ENCODE peak calls at places on chromosomes 12 and 14, in seven cellular contexts. One of them, this sample, is unnamed.

GRCh38 chr12:3168775-3169221 is 91.6 kb downstream of the TSPAN9 start:
- DNase-seq in activated naive CD8-positive, alpha-beta T cell treated with anti-CD3 and anti-CD28 coated beads, Interleukin-2, amount 10 ng/mL, durations not matched to agents 7 days and 5 days: no peak
- DNase-seq in mesothelial cell of epicardium: no peak
- DNase-seq in Peyer's patch: no peak
- DNase-seq in activated CD8-positive, alpha-beta memory T cell treated with anti-CD3 and anti-CD28 coated beads, Interleukin-2, amount 50 U/mL, for 48 hours: peak
- DNase-seq in stimulated activated CD4-positive, alpha-beta T cell treated with anti-CD3 and anti-CD28 coated beads, TNF-alpha, amount 100 ng/mL, for 4 hours: no peak
- DNase-seq in activated effector memory CD4-positive, alpha-beta T cell treated with Interleukin-2 at 50 U/mL for 16 hours: no peak
- DNase-seq in this sample: no peak

GRCh38 chr12:4700621-4701026 is 19.6 kb upstream of the GALNT8 start:
- DNase-seq in activated naive CD8-positive, alpha-beta T cell treated with anti-CD3 and anti-CD28 coated beads, Interleukin-2, amount 10 ng/mL, durations not matched to agents 7 days and 5 days: no peak
- DNase-seq in mesothelial cell of epicardium: no peak
- DNase-seq in Peyer's patch: no peak
- DNase-seq in activated CD8-positive, alpha-beta memory T cell treated with anti-CD3 and anti-CD28 coated beads, Interleukin-2, amount 50 U/mL, for 48 hours: no peak
- DNase-seq in stimulated activated CD4-positive, alpha-beta T cell treated with anti-CD3 and anti-CD28 coated beads, TNF-alpha, amount 100 ng/mL, for 4 hours: no peak
- DNase-seq in activated effector memory CD4-positive, alpha-beta T cell treated with Interleukin-2 at 50 U/mL for 16 hours: no peak
- DNase-seq in this sample: peak

GRCh38 chr12:5944688-5945070 is 380 bp downstream of the ANO2 start:
- DNase-seq in activated naive CD8-positive, alpha-beta T cell treated with anti-CD3 and anti-CD28 coated beads, Interleukin-2, amount 10 ng/mL, durations not matched to agents 7 days and 5 days: no peak
- DNase-seq in mesothelial cell of epicardium: no peak
- DNase-seq in Peyer's patch: no peak
- DNase-seq in activated CD8-positive, alpha-beta memory T cell treated with anti-CD3 and anti-CD28 coated beads, Interleukin-2, amount 50 U/mL, for 48 hours: no peak
- DNase-seq in stimulated activated CD4-positive, alpha-beta T cell treated with anti-CD3 and anti-CD28 coated beads, TNF-alpha, amount 100 ng/mL, for 4 hours: no peak
- DNase-seq in activated effector memory CD4-positive, alpha-beta T cell treated with Interleukin-2 at 50 U/mL for 16 hours: no peak
- DNase-seq in this sample: no peak

GRCh38 chr12:120262852-120263724 is 2.4 kb downstream of the PXN start:
- DNase-seq in activated naive CD8-positive, alpha-beta T cell treated with anti-CD3 and anti-CD28 coated beads, Interleukin-2, amount 10 ng/mL, durations not matched to agents 7 days and 5 days: no peak
- DNase-seq in mesothelial cell of epicardium: no peak
- DNase-seq in Peyer's patch: no peak
- DNase-seq in activated CD8-positive, alpha-beta memory T cell treated with anti-CD3 and anti-CD28 coated beads, Interleukin-2, amount 50 U/mL, for 48 hours: no peak
- DNase-seq in stimulated activated CD4-positive, alpha-beta T cell treated with anti-CD3 and anti-CD28 coated beads, TNF-alpha, amount 100 ng/mL, for 4 hours: no peak
- DNase-seq in activated effector memory CD4-positive, alpha-beta T cell treated with Interleukin-2 at 50 U/mL for 16 hours: no peak
- DNase-seq in this sample: peak

GRCh38 chr12:122981036-122981471 is 573 bp downstream of the ARL6IP4 start:
- DNase-seq in activated naive CD8-positive, alpha-beta T cell treated with anti-CD3 and anti-CD28 coated beads, Interleukin-2, amount 10 ng/mL, durations not matched to agents 7 days and 5 days: no peak
- DNase-seq in mesothelial cell of epicardium: no peak
- DNase-seq in Peyer's patch: no peak
- DNase-seq in activated CD8-positive, alpha-beta memory T cell treated with anti-CD3 and anti-CD28 coated beads, Interleukin-2, amount 50 U/mL, for 48 hours: peak
- DNase-seq in stimulated activated CD4-positive, alpha-beta T cell treated with anti-CD3 and anti-CD28 coated beads, TNF-alpha, amount 100 ng/mL, for 4 hours: no peak
- DNase-seq in activated effector memory CD4-positive, alpha-beta T cell treated with Interleukin-2 at 50 U/mL for 16 hours: no peak
- DNase-seq in this sample: no peak

GRCh38 chr12:28563926-28564325 is 373.7 kb downstream of the CCDC91 start:
- DNase-seq in activated naive CD8-positive, alpha-beta T cell treated with anti-CD3 and anti-CD28 coated beads, Interleukin-2, amount 10 ng/mL, durations not matched to agents 7 days and 5 days: no peak
- DNase-seq in mesothelial cell of epicardium: no peak
- DNase-seq in Peyer's patch: no peak
- DNase-seq in activated CD8-positive, alpha-beta memory T cell treated with anti-CD3 and anti-CD28 coated beads, Interleukin-2, amount 50 U/mL, for 48 hours: no peak
- DNase-seq in stimulated activated CD4-positive, alpha-beta T cell treated with anti-CD3 and anti-CD28 coated beads, TNF-alpha, amount 100 ng/mL, for 4 hours: no peak
- DNase-seq in activated effector memory CD4-positive, alpha-beta T cell treated with Interleukin-2 at 50 U/mL for 16 hours: no peak
- DNase-seq in this sample: no peak

GRCh38 chr12:91074068-91074819 is 16.4 kb upstream of the KERA start:
- DNase-seq in activated naive CD8-positive, alpha-beta T cell treated with anti-CD3 and anti-CD28 coated beads, Interleukin-2, amount 10 ng/mL, durations not matched to agents 7 days and 5 days: no peak
- DNase-seq in mesothelial cell of epicardium: no peak
- DNase-seq in Peyer's patch: no peak
- DNase-seq in activated CD8-positive, alpha-beta memory T cell treated with anti-CD3 and anti-CD28 coated beads, Interleukin-2, amount 50 U/mL, for 48 hours: no peak
- DNase-seq in stimulated activated CD4-positive, alpha-beta T cell treated with anti-CD3 and anti-CD28 coated beads, TNF-alpha, amount 100 ng/mL, for 4 hours: no peak
- DNase-seq in activated effector memory CD4-positive, alpha-beta T cell treated with Interleukin-2 at 50 U/mL for 16 hours: no peak
- DNase-seq in this sample: peak

GRCh38 chr12:53670308-53670707 is 5.6 kb downstream of the ATP5MC2 start:
- DNase-seq in activated naive CD8-positive, alpha-beta T cell treated with anti-CD3 and anti-CD28 coated beads, Interleukin-2, amount 10 ng/mL, durations not matched to agents 7 days and 5 days: no peak
- DNase-seq in mesothelial cell of epicardium: no peak
- DNase-seq in Peyer's patch: no peak
- DNase-seq in activated CD8-positive, alpha-beta memory T cell treated with anti-CD3 and anti-CD28 coated beads, Interleukin-2, amount 50 U/mL, for 48 hours: no peak
- DNase-seq in stimulated activated CD4-positive, alpha-beta T cell treated with anti-CD3 and anti-CD28 coated beads, TNF-alpha, amount 100 ng/mL, for 4 hours: no peak
- DNase-seq in activated effector memory CD4-positive, alpha-beta T cell treated with Interleukin-2 at 50 U/mL for 16 hours: no peak
- DNase-seq in this sample: no peak

GRCh38 chr14:91748049-91748448 is 16.2 kb upstream of the CATSPERB start:
- DNase-seq in activated naive CD8-positive, alpha-beta T cell treated with anti-CD3 and anti-CD28 coated beads, Interleukin-2, amount 10 ng/mL, durations not matched to agents 7 days and 5 days: no peak
- DNase-seq in mesothelial cell of epicardium: no peak
- DNase-seq in Peyer's patch: no peak
- DNase-seq in activated CD8-positive, alpha-beta memory T cell treated with anti-CD3 and anti-CD28 coated beads, Interleukin-2, amount 50 U/mL, for 48 hours: no peak
- DNase-seq in stimulated activated CD4-positive, alpha-beta T cell treated with anti-CD3 and anti-CD28 coated beads, TNF-alpha, amount 100 ng/mL, for 4 hours: no peak
- DNase-seq in activated effector memory CD4-positive, alpha-beta T cell treated with Interleukin-2 at 50 U/mL for 16 hours: no peak
- DNase-seq in this sample: no peak

GRCh38 chr12:115450710-115451109 is 766.7 kb upstream of the TBX3 start:
- DNase-seq in activated naive CD8-positive, alpha-beta T cell treated with anti-CD3 and anti-CD28 coated beads, Interleukin-2, amount 10 ng/mL, durations not matched to agents 7 days and 5 days: no peak
- DNase-seq in mesothelial cell of epicardium: no peak
- DNase-seq in Peyer's patch: no peak
- DNase-seq in activated CD8-positive, alpha-beta memory T cell treated with anti-CD3 and anti-CD28 coated beads, Interleukin-2, amount 50 U/mL, for 48 hours: no peak
- DNase-seq in stimulated activated CD4-positive, alpha-beta T cell treated with anti-CD3 and anti-CD28 coated beads, TNF-alpha, amount 100 ng/mL, for 4 hours: no peak
- DNase-seq in activated effector memory CD4-positive, alpha-beta T cell treated with Interleukin-2 at 50 U/mL for 16 hours: no peak
- DNase-seq in this sample: no peak

GRCh38 chr14:88384653-88385205 is 728 bp upstream of the SPATA7 start:
- DNase-seq in activated naive CD8-positive, alpha-beta T cell treated with anti-CD3 and anti-CD28 coated beads, Interleukin-2, amount 10 ng/mL, durations not matched to agents 7 days and 5 days: no peak
- DNase-seq in mesothelial cell of epicardium: no peak
- DNase-seq in Peyer's patch: no peak
- DNase-seq in activated CD8-positive, alpha-beta memory T cell treated with anti-CD3 and anti-CD28 coated beads, Interleukin-2, amount 50 U/mL, for 48 hours: no peak
- DNase-seq in stimulated activated CD4-positive, alpha-beta T cell treated with anti-CD3 and anti-CD28 coated beads, TNF-alpha, amount 100 ng/mL, for 4 hours: no peak
- DNase-seq in activated effector memory CD4-positive, alpha-beta T cell treated with Interleukin-2 at 50 U/mL for 16 hours: no peak
- DNase-seq in this sample: no peak

GRCh38 chr12:96261557-96261956 is 67.4 kb downstream of the ELK3 start:
- DNase-seq in activated naive CD8-positive, alpha-beta T cell treated with anti-CD3 and anti-CD28 coated beads, Interleukin-2, amount 10 ng/mL, durations not matched to agents 7 days and 5 days: no peak
- DNase-seq in mesothelial cell of epicardium: no peak
- DNase-seq in Peyer's patch: no peak
- DNase-seq in activated CD8-positive, alpha-beta memory T cell treated with anti-CD3 and anti-CD28 coated beads, Interleukin-2, amount 50 U/mL, for 48 hours: no peak
- DNase-seq in stimulated activated CD4-positive, alpha-beta T cell treated with anti-CD3 and anti-CD28 coated beads, TNF-alpha, amount 100 ng/mL, for 4 hours: no peak
- DNase-seq in activated effector memory CD4-positive, alpha-beta T cell treated with Interleukin-2 at 50 U/mL for 16 hours: no peak
- DNase-seq in this sample: no peak

GRCh38 chr14:75307700-75308379 is 29.2 kb downstream of the FOS start:
- DNase-seq in activated naive CD8-positive, alpha-beta T cell treated with anti-CD3 and anti-CD28 coated beads, Interleukin-2, amount 10 ng/mL, durations not matched to agents 7 days and 5 days: peak
- DNase-seq in mesothelial cell of epicardium: peak
- DNase-seq in Peyer's patch: peak
- DNase-seq in activated CD8-positive, alpha-beta memory T cell treated with anti-CD3 and anti-CD28 coated beads, Interleukin-2, amount 50 U/mL, for 48 hours: peak
- DNase-seq in stimulated activated CD4-positive, alpha-beta T cell treated with anti-CD3 and anti-CD28 coated beads, TNF-alpha, amount 100 ng/mL, for 4 hours: peak
- DNase-seq in activated effector memory CD4-positive, alpha-beta T cell treated with Interleukin-2 at 50 U/mL for 16 hours: peak
- DNase-seq in this sample: peak

GRCh38 chr14:69288001-69288771 is 28.2 kb downstream of the GALNT16 start:
- DNase-seq in activated naive CD8-positive, alpha-beta T cell treated with anti-CD3 and anti-CD28 coated beads, Interleukin-2, amount 10 ng/mL, durations not matched to agents 7 days and 5 days: no peak
- DNase-seq in mesothelial cell of epicardium: no peak
- DNase-seq in Peyer's patch: no peak
- DNase-seq in activated CD8-positive, alpha-beta memory T cell treated with anti-CD3 and anti-CD28 coated beads, Interleukin-2, amount 50 U/mL, for 48 hours: peak
- DNase-seq in stimulated activated CD4-positive, alpha-beta T cell treated with anti-CD3 and anti-CD28 coated beads, TNF-alpha, amount 100 ng/mL, for 4 hours: no peak
- DNase-seq in activated effector memory CD4-positive, alpha-beta T cell treated with Interleukin-2 at 50 U/mL for 16 hours: no peak
- DNase-seq in this sample: peak

GRCh38 chr14:101125719-101126375 is 222.3 kb upstream of the RTL1 start:
- DNase-seq in activated naive CD8-positive, alpha-beta T cell treated with anti-CD3 and anti-CD28 coated beads, Interleukin-2, amount 10 ng/mL, durations not matched to agents 7 days and 5 days: no peak
- DNase-seq in mesothelial cell of epicardium: no peak
- DNase-seq in Peyer's patch: no peak
- DNase-seq in activated CD8-positive, alpha-beta memory T cell treated with anti-CD3 and anti-CD28 coated beads, Interleukin-2, amount 50 U/mL, for 48 hours: peak
- DNase-seq in stimulated activated CD4-positive, alpha-beta T cell treated with anti-CD3 and anti-CD28 coated beads, TNF-alpha, amount 100 ng/mL, for 4 hours: no peak
- DNase-seq in activated effector memory CD4-positive, alpha-beta T cell treated with Interleukin-2 at 50 U/mL for 16 hours: no peak
- DNase-seq in this sample: no peak

GRCh38 chr12:19288603-19289244 is 150.6 kb upstream of the AEBP2 start:
- DNase-seq in activated naive CD8-positive, alpha-beta T cell treated with anti-CD3 and anti-CD28 coated beads, Interleukin-2, amount 10 ng/mL, durations not matched to agents 7 days and 5 days: no peak
- DNase-seq in mesothelial cell of epicardium: no peak
- DNase-seq in Peyer's patch: no peak
- DNase-seq in activated CD8-positive, alpha-beta memory T cell treated with anti-CD3 and anti-CD28 coated beads, Interleukin-2, amount 50 U/mL, for 48 hours: no peak
- DNase-seq in stimulated activated CD4-positive, alpha-beta T cell treated with anti-CD3 and anti-CD28 coated beads, TNF-alpha, amount 100 ng/mL, for 4 hours: no peak
- DNase-seq in activated effector memory CD4-positive, alpha-beta T cell treated with Interleukin-2 at 50 U/mL for 16 hours: no peak
- DNase-seq in this sample: no peak

GRCh38 chr12:94873368-94874085 is 130.0 kb downstream of the NDUFA12 start:
- DNase-seq in activated naive CD8-positive, alpha-beta T cell treated with anti-CD3 and anti-CD28 coated beads, Interleukin-2, amount 10 ng/mL, durations not matched to agents 7 days and 5 days: peak
- DNase-seq in mesothelial cell of epicardium: peak
- DNase-seq in Peyer's patch: no peak
- DNase-seq in activated CD8-positive, alpha-beta memory T cell treated with anti-CD3 and anti-CD28 coated beads, Interleukin-2, amount 50 U/mL, for 48 hours: no peak
- DNase-seq in stimulated activated CD4-positive, alpha-beta T cell treated with anti-CD3 and anti-CD28 coated beads, TNF-alpha, amount 100 ng/mL, for 4 hours: no peak
- DNase-seq in activated effector memory CD4-positive, alpha-beta T cell treated with Interleukin-2 at 50 U/mL for 16 hours: no peak
- DNase-seq in this sample: peak

GRCh38 chr14:75969891-75970290 is 11.9 kb downstream of the TGFB3 start:
- DNase-seq in activated naive CD8-positive, alpha-beta T cell treated with anti-CD3 and anti-CD28 coated beads, Interleukin-2, amount 10 ng/mL, durations not matched to agents 7 days and 5 days: no peak
- DNase-seq in mesothelial cell of epicardium: no peak
- DNase-seq in Peyer's patch: no peak
- DNase-seq in activated CD8-positive, alpha-beta memory T cell treated with anti-CD3 and anti-CD28 coated beads, Interleukin-2, amount 50 U/mL, for 48 hours: no peak
- DNase-seq in stimulated activated CD4-positive, alpha-beta T cell treated with anti-CD3 and anti-CD28 coated beads, TNF-alpha, amount 100 ng/mL, for 4 hours: no peak
- DNase-seq in activated effector memory CD4-positive, alpha-beta T cell treated with Interleukin-2 at 50 U/mL for 16 hours: no peak
- DNase-seq in this sample: no peak

GRCh38 chr12:74337951-74338350 is 199.7 kb upstream of the ATXN7L3B start:
- DNase-seq in activated naive CD8-positive, alpha-beta T cell treated with anti-CD3 and anti-CD28 coated beads, Interleukin-2, amount 10 ng/mL, durations not matched to agents 7 days and 5 days: no peak
- DNase-seq in mesothelial cell of epicardium: no peak
- DNase-seq in Peyer's patch: no peak
- DNase-seq in activated CD8-positive, alpha-beta memory T cell treated with anti-CD3 and anti-CD28 coated beads, Interleukin-2, amount 50 U/mL, for 48 hours: no peak
- DNase-seq in stimulated activated CD4-positive, alpha-beta T cell treated with anti-CD3 and anti-CD28 coated beads, TNF-alpha, amount 100 ng/mL, for 4 hours: no peak
- DNase-seq in activated effector memory CD4-positive, alpha-beta T cell treated with Interleukin-2 at 50 U/mL for 16 hours: no peak
- DNase-seq in this sample: no peak

GRCh38 chr14:91415794-91416743 is 1.6 kb downstream of the CCDC88C start:
- DNase-seq in activated naive CD8-positive, alpha-beta T cell treated with anti-CD3 and anti-CD28 coated beads, Interleukin-2, amount 10 ng/mL, durations not matched to agents 7 days and 5 days: no peak
- DNase-seq in mesothelial cell of epicardium: no peak
- DNase-seq in Peyer's patch: peak
- DNase-seq in activated CD8-positive, alpha-beta memory T cell treated with anti-CD3 and anti-CD28 coated beads, Interleukin-2, amount 50 U/mL, for 48 hours: no peak
- DNase-seq in stimulated activated CD4-positive, alpha-beta T cell treated with anti-CD3 and anti-CD28 coated beads, TNF-alpha, amount 100 ng/mL, for 4 hours: no peak
- DNase-seq in activated effector memory CD4-positive, alpha-beta T cell treated with Interleukin-2 at 50 U/mL for 16 hours: peak
- DNase-seq in this sample: no peak

GRCh38 chr12:44616385-44616784 is 259.7 kb downstream of the NELL2 start:
- DNase-seq in activated naive CD8-positive, alpha-beta T cell treated with anti-CD3 and anti-CD28 coated beads, Interleukin-2, amount 10 ng/mL, durations not matched to agents 7 days and 5 days: no peak
- DNase-seq in mesothelial cell of epicardium: no peak
- DNase-seq in Peyer's patch: no peak
- DNase-seq in activated CD8-positive, alpha-beta memory T cell treated with anti-CD3 and anti-CD28 coated beads, Interleukin-2, amount 50 U/mL, for 48 hours: no peak
- DNase-seq in stimulated activated CD4-positive, alpha-beta T cell treated with anti-CD3 and anti-CD28 coated beads, TNF-alpha, amount 100 ng/mL, for 4 hours: no peak
- DNase-seq in activated effector memory CD4-positive, alpha-beta T cell treated with Interleukin-2 at 50 U/mL for 16 hours: no peak
- DNase-seq in this sample: no peak

GRCh38 chr14:61107896-61108295 is 126.9 kb downstream of the SLC38A6 start:
- DNase-seq in activated naive CD8-positive, alpha-beta T cell treated with anti-CD3 and anti-CD28 coated beads, Interleukin-2, amount 10 ng/mL, durations not matched to agents 7 days and 5 days: no peak
- DNase-seq in mesothelial cell of epicardium: no peak
- DNase-seq in Peyer's patch: no peak
- DNase-seq in activated CD8-positive, alpha-beta memory T cell treated with anti-CD3 and anti-CD28 coated beads, Interleukin-2, amount 50 U/mL, for 48 hours: no peak
- DNase-seq in stimulated activated CD4-positive, alpha-beta T cell treated with anti-CD3 and anti-CD28 coated beads, TNF-alpha, amount 100 ng/mL, for 4 hours: no peak
- DNase-seq in activated effector memory CD4-positive, alpha-beta T cell treated with Interleukin-2 at 50 U/mL for 16 hours: no peak
- DNase-seq in this sample: no peak

GRCh38 chr14:71236430-71236829 is 329.2 kb downstream of the PCNX1 start:
- DNase-seq in activated naive CD8-positive, alpha-beta T cell treated with anti-CD3 and anti-CD28 coated beads, Interleukin-2, amount 10 ng/mL, durations not matched to agents 7 days and 5 days: no peak
- DNase-seq in mesothelial cell of epicardium: no peak
- DNase-seq in Peyer's patch: no peak
- DNase-seq in activated CD8-positive, alpha-beta memory T cell treated with anti-CD3 and anti-CD28 coated beads, Interleukin-2, amount 50 U/mL, for 48 hours: no peak
- DNase-seq in stimulated activated CD4-positive, alpha-beta T cell treated with anti-CD3 and anti-CD28 coated beads, TNF-alpha, amount 100 ng/mL, for 4 hours: no peak
- DNase-seq in activated effector memory CD4-positive, alpha-beta T cell treated with Interleukin-2 at 50 U/mL for 16 hours: no peak
- DNase-seq in this sample: no peak

GRCh38 chr12:65881348-65881961 is 57.2 kb downstream of the HMGA2 start:
- DNase-seq in activated naive CD8-positive, alpha-beta T cell treated with anti-CD3 and anti-CD28 coated beads, Interleukin-2, amount 10 ng/mL, durations not matched to agents 7 days and 5 days: no peak
- DNase-seq in mesothelial cell of epicardium: no peak
- DNase-seq in Peyer's patch: no peak
- DNase-seq in activated CD8-positive, alpha-beta memory T cell treated with anti-CD3 and anti-CD28 coated beads, Interleukin-2, amount 50 U/mL, for 48 hours: no peak
- DNase-seq in stimulated activated CD4-positive, alpha-beta T cell treated with anti-CD3 and anti-CD28 coated beads, TNF-alpha, amount 100 ng/mL, for 4 hours: no peak
- DNase-seq in activated effector memory CD4-positive, alpha-beta T cell treated with Interleukin-2 at 50 U/mL for 16 hours: no peak
- DNase-seq in this sample: peak

GRCh38 chr12:49358548-49359141 is 8.6 kb upstream of the SPATS2 start:
- DNase-seq in activated naive CD8-positive, alpha-beta T cell treated with anti-CD3 and anti-CD28 coated beads, Interleukin-2, amount 10 ng/mL, durations not matched to agents 7 days and 5 days: no peak
- DNase-seq in mesothelial cell of epicardium: no peak
- DNase-seq in Peyer's patch: peak
- DNase-seq in activated CD8-positive, alpha-beta memory T cell treated with anti-CD3 and anti-CD28 coated beads, Interleukin-2, amount 50 U/mL, for 48 hours: peak
- DNase-seq in stimulated activated CD4-positive, alpha-beta T cell treated with anti-CD3 and anti-CD28 coated beads, TNF-alpha, amount 100 ng/mL, for 4 hours: no peak
- DNase-seq in activated effector memory CD4-positive, alpha-beta T cell treated with Interleukin-2 at 50 U/mL for 16 hours: peak
- DNase-seq in this sample: no peak